ENCODE peak calls at places on chromosomes 12 and 14, in nine cellular contexts. R is CD4-positive, CD25-positive, alpha-beta regulatory T cell; F is cardiac muscle cell; E is IMR-90; D is heart left ventricle; H is CD4-positive, alpha-beta memory T cell; Q is lower lobe of right lung; P is A549; N is naive thymus-derived CD4-positive, alpha-beta T cell. T is an unnamed sample.

GRCh38 chr12:88923631-88924030 is 343.4 kb upstream of the KITLG start:
- DNase-seq in R (no peak), F (no peak), E (no peak), D (no peak), H (no peak), Q (no peak), P (no peak), N (no peak), T (no peak)

GRCh38 chr14:74919421-74920165 is 3.5 kb downstream of the RPS6KL1 start:
- DNase-seq in R (no peak), F (no peak), E (peak; percentile 63), D (no peak), H (no peak), Q (no peak), P (no peak), N (no peak), T (no peak)

GRCh38 chr14:105095236-105095805 is 30.1 kb upstream of the GPR132 start:
- DNase-seq in R (no peak), F (no peak), E (no peak), D (no peak), H (no peak), Q (no peak), P (no peak), N (no peak), T (no peak)

GRCh38 chr14:41549821-41550597 is 56.7 kb upstream of the LRFN5 start:
- DNase-seq in R (no peak), F (peak; percentile 50), E (peak; percentile 62), D (no peak), H (no peak), Q (no peak), P (no peak), N (no peak), T (no peak)

GRCh38 chr12:67989184-67989965 is at the start of gene IFNG-AS1:
- DNase-seq in R (peak; percentile 9), F (no peak), E (no peak), D (no peak), H (peak; percentile 60), Q (no peak), P (no peak), N (no peak), T (peak; percentile 16)

GRCh38 chr14:33525626-33526025 is 425.2 kb downstream of the EGLN3 start:
- DNase-seq in R (no peak), F (peak; percentile 43), E (no peak), D (no peak), H (no peak), Q (no peak), P (no peak), N (no peak), T (no peak)

GRCh38 chr12:70508178-70508577 is 129.1 kb downstream of the PTPRB start:
- DNase-seq in R (no peak), F (peak; percentile 54), E (no peak), D (no peak), H (no peak), Q (no peak), P (peak; percentile 9), N (no peak), T (no peak)

GRCh38 chr12:6084261-6084968 is 40.1 kb downstream of the VWF start:
- DNase-seq in R (no peak), F (peak; percentile 76), E (peak; percentile 56), D (no peak), H (no peak), Q (no peak), P (peak; percentile 57), N (no peak), T (no peak)

GRCh38 chr14:20346713-20347112 is 3.3 kb downstream of the PARP2 start:
- DNase-seq in R (no peak), F (no peak), E (no peak), D (no peak), H (no peak), Q (no peak), P (no peak), N (no peak), T (no peak)

GRCh38 chr14:20347747-20348146 is 4.3 kb downstream of the PARP2 start:
- DNase-seq in R (no peak), F (no peak), E (no peak), D (no peak), H (no peak), Q (no peak), P (no peak), N (no peak), T (no peak)

GRCh38 chr14:20350280-20350679 is 6.8 kb downstream of the PARP2 start:
- DNase-seq in R (no peak), F (no peak), E (peak; percentile 20), D (no peak), H (no peak), Q (no peak), P (no peak), N (no peak), T (no peak)

GRCh38 chr14:20345366-20345765 is 1.9 kb downstream of the PARP2 start:
- DNase-seq in R (no peak), F (no peak), E (no peak), D (no peak), H (no peak), Q (no peak), P (no peak), N (no peak), T (no peak)

DNA sequence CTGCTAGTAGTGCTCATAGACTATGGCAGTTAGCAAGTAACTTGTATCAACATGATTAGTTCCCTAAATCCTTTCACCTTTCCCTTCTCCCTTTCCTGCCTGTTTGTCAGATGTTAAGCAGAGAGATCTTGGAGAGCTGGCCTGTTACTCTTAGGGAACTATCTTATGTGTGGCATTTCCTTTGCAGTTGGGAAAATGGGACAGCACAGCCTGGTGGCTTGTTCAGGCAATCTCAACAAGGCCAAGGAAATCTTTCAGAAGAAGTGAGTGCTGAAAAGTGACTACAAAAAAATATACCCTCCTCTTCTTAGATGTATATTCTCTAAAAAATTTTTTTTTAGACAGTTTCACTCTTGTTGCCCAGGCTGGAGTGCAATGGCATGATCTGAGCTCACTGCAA is 7.4 kb downstream of the PARP2 start:
- DNase-seq in R (no peak), F (peak; percentile 34), E (peak; percentile 17), D (no peak), H (no peak), Q (no peak), P (no peak), N (no peak), T (no peak)
- H3K4me1 ChIP-seq in R (no peaks in the 10 kb centered on the region), F (no peaks in the 10 kb centered on the region), E (no peaks in the 10 kb centered on the region), D (no peaks in the 10 kb centered on the region), H (no peaks in the 10 kb centered on the region), Q (no peaks in the 10 kb centered on the region), P (no peaks in the 10 kb centered on the region), N (no peaks in the 10 kb centered on the region), T (no peaks in the 10 kb centered on the region)

DNA sequence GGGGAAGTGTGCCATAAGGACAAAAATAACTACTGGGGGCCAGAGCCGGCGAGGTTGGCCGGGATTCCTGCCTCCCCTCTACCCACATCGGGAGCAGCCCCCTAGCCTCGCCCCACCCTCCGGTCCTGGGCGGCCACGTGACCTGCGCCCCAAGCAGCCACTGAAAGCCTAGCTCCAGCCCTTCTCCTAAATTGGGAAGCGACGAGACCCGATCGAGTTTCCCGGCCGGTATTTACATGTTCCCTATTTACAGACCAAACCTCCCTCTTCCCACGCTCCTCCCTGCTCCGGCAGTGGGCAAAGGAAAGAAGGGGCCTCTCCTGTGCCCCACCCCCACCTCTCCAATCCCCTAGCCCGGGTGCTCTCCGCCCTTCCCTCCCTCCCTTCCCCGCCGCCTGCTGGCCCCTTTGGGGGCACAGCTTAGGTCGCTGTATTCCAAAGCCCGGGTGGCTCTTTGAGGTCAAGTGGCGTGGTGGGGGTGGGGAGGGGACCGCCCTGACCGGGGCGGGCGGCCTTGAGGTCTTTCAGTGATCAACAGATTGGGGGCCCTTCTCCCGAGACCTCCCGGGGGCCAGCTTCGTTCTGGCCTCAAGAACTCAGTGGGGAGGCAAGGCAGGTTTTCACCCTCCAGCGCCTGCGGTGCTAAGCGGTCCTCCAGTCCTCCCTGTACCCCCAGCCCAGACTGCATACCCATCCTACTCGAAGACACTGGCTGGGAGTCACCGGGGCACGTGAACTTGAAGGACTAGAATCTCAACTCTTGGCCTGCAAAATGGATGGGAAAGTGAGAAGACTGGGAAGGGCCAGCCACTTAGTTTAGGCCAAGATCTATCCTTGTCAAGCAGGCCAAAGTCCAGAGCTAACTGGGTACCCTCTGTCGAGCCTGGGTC is 6.3 kb upstream of the CTDSP2 start:
- DNase-seq in R (no peak), F (peak; percentile 64), E (no peak), D (peak; percentile 79), H (no peak), Q (peak; percentile 67), P (no peak), N (no peak), T (peak; percentile 30)
- H3K4me3 ChIP-seq in R (no peak overlapping the region), F (no peak overlapping the region), E (no peak overlapping the region), D (peak overlapping the region; percentile 51), H (no peak overlapping the region), Q (peak overlapping the region; percentile 56), P (no peak overlapping the region), N (no peak overlapping the region), T (no peak overlapping the region)

DNA sequence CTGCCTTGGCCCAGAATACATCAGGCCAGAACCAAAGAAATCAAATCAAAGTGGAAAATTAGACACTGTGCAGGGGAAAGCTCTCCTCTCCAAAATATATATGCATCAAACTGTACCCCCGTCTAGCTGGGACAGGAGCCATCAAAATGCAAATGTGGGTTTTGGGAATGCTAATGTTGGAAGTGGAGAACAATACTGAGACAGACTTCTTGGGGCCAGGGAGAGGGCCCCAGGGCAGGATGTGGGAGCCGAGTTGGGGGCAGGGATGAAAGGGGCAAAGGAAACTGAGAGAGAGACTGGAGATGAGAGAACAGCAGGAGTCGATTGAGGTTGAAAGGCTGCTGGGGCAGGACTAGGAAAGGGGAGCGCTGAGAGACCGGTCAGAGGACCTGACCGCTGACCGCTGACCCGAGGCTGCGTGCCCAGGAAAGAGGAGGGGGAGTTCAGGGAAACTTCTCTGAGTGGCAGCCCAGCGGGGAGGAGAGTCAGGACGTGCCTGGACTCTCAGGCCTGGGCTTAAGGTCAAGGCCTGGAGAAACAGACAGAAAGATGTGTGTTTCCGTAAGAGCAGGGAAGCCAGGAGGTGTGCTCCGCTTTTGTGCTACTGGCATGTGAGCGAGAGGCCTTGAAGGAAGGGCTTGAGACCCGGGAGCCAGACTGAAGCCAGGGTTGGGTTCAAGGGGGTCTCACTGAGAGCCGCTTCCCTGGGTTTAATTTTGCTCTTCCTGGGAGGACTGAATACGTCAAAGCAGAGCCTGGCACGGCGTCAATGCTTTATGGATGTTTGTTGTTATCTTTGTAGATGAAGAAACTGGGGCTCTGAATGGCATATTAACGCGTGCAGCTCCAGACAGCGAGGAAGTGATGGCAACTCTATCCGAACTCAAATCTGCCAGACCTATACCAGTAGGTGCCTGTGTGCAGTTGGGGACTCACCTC is 152.5 kb upstream of the PARP11 start:
- DNase-seq in R (no peak), F (no peak), E (no peak), D (no peak), H (no peak), Q (no peak), P (no peak), N (no peak), T (no peak)
- H3K4me1 ChIP-seq in R (peaks cover 14% of the 10 kb centered on the region), F (no peaks in the 10 kb centered on the region), E (peaks cover 4% of the 10 kb centered on the region), D (peaks cover 2% of the 10 kb centered on the region), H (peaks cover 24% of the 10 kb centered on the region), Q (peaks cover 3% of the 10 kb centered on the region), P (peaks cover 4% of the 10 kb centered on the region), N (peaks cover 13% of the 10 kb centered on the region), T (peaks cover 24% of the 10 kb centered on the region)

GRCh38 chr14:47676301-47676617 is 854 bp upstream of the MDGA2 start:
- DNase-seq in R (no peak), F (no peak), E (no peak), D (no peak), H (no peak), Q (no peak), P (no peak), N (no peak), T (no peak)

GRCh38 chr14:47675239-47675488 is 241 bp downstream of the MDGA2 start:
- DNase-seq in R (no peak), F (no peak), E (no peak), D (no peak), H (no peak), Q (no peak), P (no peak), N (no peak), T (no peak)

GRCh38 chr14:47674148-47674545 is 1.3 kb downstream of the MDGA2 start:
- DNase-seq in R (no peak), F (no peak), E (no peak), D (no peak), H (no peak), Q (no peak), P (no peak), N (no peak), T (no peak)

GRCh38 chr14:47675489-47676300 is at the start of gene MDGA2:
- DNase-seq in R (no peak), F (peak; percentile 21), E (no peak), D (no peak), H (no peak), Q (no peak), P (peak; percentile 27), N (peak; percentile 20), T (no peak)

GRCh38 chr14:47674546-47675238 is 713 bp downstream of the MDGA2 start:
- DNase-seq in R (no peak), F (no peak), E (no peak), D (no peak), H (no peak), Q (no peak), P (no peak), N (no peak), T (no peak)
- H3K4me3 ChIP-seq in R (no peak overlapping the region), F (peak overlapping the region; percentile 60), E (no peak overlapping the region), D (no peak overlapping the region), H (no peak overlapping the region), Q (peak overlapping the region; percentile 19), P (peak overlapping the region; percentile 34), N (no peak overlapping the region), T (no peak overlapping the region)